ENCODE peak calls at places on chromosomes 5 and 9, in four cellular contexts. M is heart left ventricle, N is H1, G is transverse colon. O is an unnamed sample.

GRCh38 chr9:124765439-124765835 is 5.7 kb downstream of the NR6A1 start:
- DNase-seq in M (no peak), N (no peak), G (no peak), O (no peak)

GRCh38 chr5:35745193-35745592 is 111.5 kb upstream of the IL7R start:
- DNase-seq in M (no peak), N (no peak), G (no peak), O (no peak)

GRCh38 chr9:133382507-133383141 is 6.5 kb downstream of the STKLD1 start:
- DNase-seq in M (no peak), N (no peak), G (no peak), O (no peak)

GRCh38 chr5:54306893-54307292 is 3.5 kb downstream of the ARL15 start:
- DNase-seq in M (no peak), N (no peak), G (no peak), O (no peak)

GRCh38 chr5:150129813-150130492 is 25.7 kb downstream of the PDGFRB start:
- DNase-seq in M (peak), N (peak), G (peak), O (peak)

GRCh38 chr9:110129460-110129859 is 78.5 kb downstream of the C9orf152 start:
- DNase-seq in M (no peak), N (no peak), G (no peak), O (no peak)

GRCh38 chr5:38101897-38102296 is 156.5 kb upstream of the EGFLAM start:
- DNase-seq in M (no peak), N (no peak), G (no peak), O (no peak)

GRCh38 chr9:4555251-4555650 is 65.0 kb downstream of the SLC1A1 start:
- DNase-seq in M (peak), N (no peak), G (no peak), O (no peak)

GRCh38 chr9:127561491-127562270 is 50.4 kb upstream of the STXBP1 start:
- DNase-seq in M (peak), N (no peak), G (peak), O (peak)

GRCh38 chr9:133737071-133737773 is 930 bp downstream of the SARDH start:
- DNase-seq in M (no peak), N (no peak), G (no peak), O (no peak)

GRCh38 chr9:114851301-114851700 is 45.5 kb upstream of the TNFSF15 start:
- DNase-seq in M (no peak), N (no peak), G (no peak), O (no peak)

GRCh38 chr5:150022681-150023080 is 22.1 kb downstream of the HMGXB3 start:
- DNase-seq in M (no peak), N (no peak), G (no peak), O (no peak)

GRCh38 chr9:95382433-95382832 is 64.9 kb upstream of the FANCC start:
- DNase-seq in M (no peak), N (peak), G (no peak), O (no peak)

GRCh38 chr9:81108391-81108790 is 581.0 kb downstream of the TLE1 start:
- DNase-seq in M (no peak), N (no peak), G (no peak), O (no peak)

GRCh38 chr9:91809581-91810285 is 140.3 kb downstream of the ROR2 start:
- DNase-seq in M (no peak), N (peak), G (no peak), O (no peak)

GRCh38 chr9:20312732-20313131 is 309.6 kb downstream of the MLLT3 start:
- DNase-seq in M (no peak), N (no peak), G (no peak), O (no peak)

GRCh38 chr5:82635561-82636288 is 357.6 kb upstream of the RPS23 start:
- DNase-seq in M (no peak), N (no peak), G (peak), O (no peak)

GRCh38 chr9:35923927-35924763 is 14.9 kb downstream of the SPAAR start:
- DNase-seq in M (no peak), N (no peak), G (no peak), O (no peak)

GRCh38 chr9:72255546-72255925 is 106.3 kb downstream of the GDA start:
- DNase-seq in M (no peak), N (no peak), G (no peak), O (no peak)

GRCh38 chr9:6869081-6869948 is 111.5 kb downstream of the KDM4C start:
- DNase-seq in M (no peak), N (no peak), G (no peak), O (no peak)

GRCh38 chr5:148799737-148800527 is 26.5 kb upstream of the ADRB2 start:
- DNase-seq in M (no peak), N (no peak), G (no peak), O (no peak)

GRCh38 chr5:6705959-6706358 is 7.3 kb upstream of the TENT4A start:
- DNase-seq in M (no peak), N (no peak), G (no peak), O (no peak)

GRCh38 chr5:178589180-178590140 is 733 bp downstream of the COL23A1 start:
- DNase-seq in M (peak), N (peak), G (no peak), O (peak)

GRCh38 chr9:12424243-12424642 is 268.9 kb upstream of the TYRP1 start:
- DNase-seq in M (no peak), N (no peak), G (no peak), O (no peak)

GRCh38 chr5:53327811-53328331 is 152.6 kb upstream of the FST start:
- DNase-seq in M (no peak), N (no peak), G (no peak), O (no peak)

GRCh38 chr9:116100711-116101111 is 52.9 kb upstream of the PAPPA start:
- DNase-seq in M (no peak), N (no peak), G (no peak), O (no peak)

DNA sequence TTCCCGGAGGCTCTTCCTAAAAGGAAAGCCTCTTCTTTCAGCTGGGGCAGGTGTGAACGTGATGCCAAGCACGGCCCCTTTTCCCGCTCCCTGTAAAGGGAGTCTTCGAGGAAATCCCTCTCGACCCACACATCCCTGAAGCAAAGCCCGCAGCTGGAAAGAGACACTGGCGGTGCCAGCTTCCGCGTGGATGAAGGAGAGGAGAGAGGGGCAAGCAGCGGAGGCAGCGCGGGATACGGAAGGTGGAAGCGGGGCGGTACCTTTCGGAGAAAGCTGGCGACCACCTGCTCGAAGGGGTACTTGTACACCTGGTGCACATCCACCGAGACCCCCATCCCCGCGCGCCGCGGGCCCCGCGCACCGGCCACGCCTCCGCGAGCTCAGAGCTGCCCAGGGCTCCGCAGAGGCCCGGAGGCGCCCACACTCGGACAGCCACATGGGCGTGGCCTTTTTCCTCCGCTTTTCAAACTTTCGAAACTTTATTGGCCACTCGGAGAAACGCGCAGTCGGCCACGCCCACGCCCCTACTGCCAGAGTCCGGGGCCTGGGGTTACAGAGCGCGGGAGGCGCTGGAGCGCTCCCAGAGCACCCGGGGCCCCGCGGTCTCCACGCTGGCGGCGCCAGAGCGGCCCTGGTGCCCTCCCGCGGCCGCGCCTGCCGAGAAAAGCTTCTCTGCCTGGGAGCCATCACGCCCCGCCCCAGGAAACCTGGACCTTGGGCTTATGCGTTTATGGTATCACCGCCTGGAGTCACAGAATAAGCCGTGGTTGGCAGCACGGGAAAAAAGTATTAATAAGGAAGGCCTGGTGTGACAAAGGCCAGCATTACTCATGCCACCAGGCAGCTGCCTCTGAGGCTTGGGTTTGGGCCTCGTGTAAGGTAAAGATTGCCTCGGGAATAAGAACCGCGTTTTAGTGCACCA is at the start of gene PRELID2:
- DNase-seq in M (peak), N (peak), G (peak), O (peak)
- TF ChIP-seq CTCF in M (peak), N (no peak), G (no peak), O (no peak)

GRCh38 chr5:128924299-128924698 is 41.0 kb upstream of the SLC27A6 start:
- DNase-seq in M (no peak), N (no peak), G (no peak), O (no peak)

GRCh38 chr5:128920345-128921215 is 44.7 kb upstream of the SLC27A6 start:
- DNase-seq in M (peak), N (no peak), G (no peak), O (no peak)

GRCh38 chr5:128927644-128928043 is 37.6 kb upstream of the SLC27A6 start:
- DNase-seq in M (no peak), N (no peak), G (no peak), O (no peak)

GRCh38 chr5:128925973-128926372 is 39.3 kb upstream of the SLC27A6 start:
- DNase-seq in M (peak), N (no peak), G (no peak), O (no peak)
- H3K27ac ChIP-seq in M (peak), N (no peak), G (no peak), O (no peak)

DNA sequence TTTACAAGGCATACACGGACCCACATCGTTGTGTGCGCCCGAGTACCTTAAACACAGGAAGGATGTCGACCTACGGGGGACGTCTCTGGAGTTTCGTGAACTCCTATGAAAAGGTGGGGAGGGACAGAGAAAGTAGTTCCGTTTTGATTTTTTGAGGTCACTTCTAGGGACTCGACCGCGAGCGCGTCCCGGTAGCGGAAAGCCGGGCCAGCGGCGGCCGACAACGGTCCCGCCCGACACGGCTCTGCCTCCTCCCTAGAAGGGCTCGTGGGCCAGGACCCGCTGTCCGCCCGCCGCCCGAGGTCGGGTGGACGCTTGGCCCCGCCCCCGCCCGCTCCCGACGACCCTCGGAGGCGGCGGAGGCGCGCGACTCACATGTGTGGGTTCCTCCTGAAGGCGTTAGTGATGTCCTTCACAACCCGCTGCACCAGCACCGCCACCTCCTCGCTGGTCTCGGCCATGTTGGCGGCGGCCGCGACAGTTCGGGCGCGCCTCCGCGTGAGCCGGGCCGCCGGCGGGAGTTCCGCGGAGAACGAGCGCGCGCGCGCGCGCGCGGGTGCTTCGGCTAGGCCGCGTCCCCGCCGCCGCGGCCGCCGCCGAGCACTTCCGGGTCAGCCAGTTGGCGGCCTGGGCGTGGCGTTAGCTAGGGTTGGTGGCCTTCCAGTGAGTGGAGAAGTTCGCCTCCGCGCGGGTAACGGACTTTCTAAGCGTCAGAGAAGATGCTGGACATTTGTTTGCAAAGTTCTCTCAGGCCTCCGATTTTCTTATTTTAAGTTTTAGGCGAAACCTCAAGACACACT is at the start of gene PTAR1:
- DNase-seq in M (peak), N (peak), G (peak), O (peak)
- TF ChIP-seq POLR2A in M (peak), N (peak), G (peak), O (peak)

GRCh38 chr9:34254966-34255825 is 73.9 kb downstream of the KIF24 start:
- DNase-seq in M (no peak), N (no peak), G (no peak), O (peak)
- TF ChIP-seq CTCF in M (no peak), N (no peak), G (no peak), O (no peak)

DNA sequence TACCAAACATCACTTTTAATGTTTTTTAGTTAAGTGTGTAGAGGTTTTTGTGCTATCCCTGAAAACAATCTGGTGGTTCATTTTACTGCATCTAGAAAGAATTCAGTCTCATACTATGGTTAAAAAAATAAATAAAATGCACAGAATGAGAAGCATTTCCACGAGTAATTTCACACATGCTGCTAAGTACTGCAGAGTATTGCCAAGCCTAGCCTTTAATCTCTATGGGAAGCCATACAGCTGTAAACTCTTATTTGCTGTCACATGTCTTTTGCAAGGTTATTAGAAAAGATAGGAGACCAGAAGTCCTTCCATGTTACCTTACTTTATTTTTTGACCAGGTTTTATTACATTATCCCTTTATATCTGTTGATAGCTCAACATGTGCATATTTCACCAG is 37.6 kb upstream of the MAN2A1 start:
- DNase-seq in M (no peak), N (no peak), G (no peak), O (no peak)
- H3K27ac ChIP-seq in M (no peak), N (no peak), G (no peak), O (no peak)

DNA sequence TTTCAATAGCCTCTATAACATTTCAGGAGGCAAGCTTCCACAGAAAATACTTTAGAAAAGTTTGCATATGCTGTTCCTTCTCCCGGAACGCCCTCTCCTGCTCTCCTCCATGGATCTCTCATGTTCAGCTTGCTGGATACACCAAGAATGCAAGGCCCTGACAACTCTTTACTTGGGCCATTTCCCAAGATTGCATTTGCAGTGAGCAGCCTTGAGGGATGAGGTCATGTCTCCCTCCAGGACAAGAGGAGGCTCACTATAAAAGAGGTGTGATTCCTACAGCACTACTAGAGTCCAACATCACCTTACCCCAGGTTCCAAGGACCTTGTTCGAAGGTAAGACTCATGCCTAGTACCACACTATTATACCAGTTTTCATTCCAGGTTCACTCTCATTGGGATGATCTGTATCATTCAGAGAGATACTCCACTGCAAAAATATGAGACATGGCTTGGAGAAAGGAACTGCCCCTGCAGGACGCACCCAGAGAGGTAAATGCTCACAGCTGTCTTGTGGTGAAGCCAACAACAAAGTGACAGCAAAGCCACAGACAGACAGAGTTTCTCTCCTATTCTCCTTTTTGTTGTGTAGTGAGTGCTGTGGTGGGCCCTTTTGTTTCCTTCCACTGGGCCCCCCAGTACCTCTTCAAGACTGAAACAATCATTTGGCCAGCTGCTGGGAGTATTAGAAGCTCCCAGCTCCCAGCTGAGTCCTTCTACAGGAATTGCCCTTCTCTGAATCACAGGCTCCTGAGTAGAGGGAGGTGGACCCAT is 151.7 kb upstream of the ZNF366 start:
- DNase-seq in M (no peak), N (no peak), G (no peak), O (no peak)
- TF ChIP-seq POLR2A in M (no peak), N (no peak), G (no peak), O (no peak)

GRCh38 chr9:136021891-136022681 is 60.9 kb upstream of the UBAC1 start:
- DNase-seq in M (no peak), N (peak), G (no peak), O (peak)
- TF ChIP-seq CTCF in M (no peak), N (peak), G (no peak), O (no peak)

GRCh38 chr5:135377751-135378680 is 21.0 kb downstream of the MACROH2A1 start:
- DNase-seq in M (no peak), N (no peak), G (no peak), O (no peak)
- H3K27ac ChIP-seq in M (no peak), N (no peak), G (no peak), O (no peak)

O was measured in gastrocnemius medialis.